ENCODE peak calls at places on chromosome 2, in six cellular contexts. X is AG08395, P is endothelial cell, O is NCI-H345, Z is fibroblast of mammary gland, H is posterior vena cava. R is an unnamed sample.

GRCh38 chr2:65045651-65046050 is 10.6 kb upstream of the CEP68 start:
- DNase-seq in X (peak), P (no peak), O (no peak), Z (peak), H (no peak), R (no peak)

GRCh38 chr2:109396338-109397180 is 217.2 kb downstream of the SEPTIN10 start:
- DNase-seq in X (no peak), P (peak), O (peak), Z (peak), H (no peak), R (no peak)

GRCh38 chr2:166628478-166629136 is 134.6 kb upstream of the SCN7A start:
- DNase-seq in X (no peak), P (no peak), O (peak), Z (no peak), H (no peak), R (no peak)

GRCh38 chr2:45909677-45910191 is 258.3 kb downstream of the PRKCE start:
- DNase-seq in X (no peak), P (no peak), O (no peak), Z (no peak), H (no peak), R (no peak)

GRCh38 chr2:241842620-241843211 is 16.0 kb downstream of the PDCD1 start:
- DNase-seq in X (no peak), P (no peak), O (no peak), Z (no peak), H (peak), R (peak)

GRCh38 chr2:152613235-152613634 is 104.0 kb downstream of the PRPF40A start:
- DNase-seq in X (peak), P (no peak), O (no peak), Z (peak), H (no peak), R (no peak)

GRCh38 chr2:85713836-85714235 is 19.7 kb downstream of the GNLY start:
- DNase-seq in X (no peak), P (no peak), O (peak), Z (no peak), H (no peak), R (no peak)

GRCh38 chr2:225025917-225026571 is 16.2 kb downstream of the DOCK10 start:
- DNase-seq in X (peak), P (no peak), O (no peak), Z (peak), H (peak), R (no peak)

GRCh38 chr2:44362207-44363015 is 664 bp downstream of the CAMKMT start:
- DNase-seq in X (peak), P (peak), O (peak), Z (peak), H (no peak), R (peak)